ENCODE peak calls at places on chromosomes 4 and X, in ten cellular contexts. One of them, this sample, is unnamed.

GRCh38 chr4:26424143-26424542 is 66.1 kb downstream of the CCKAR start:
- DNase-seq in KG1: no peak
- DNase-seq in NCI-H82: no peak
- DNase-seq in stimulated activated CD8-positive, alpha-beta memory T cell treated with anti-CD3 and anti-CD28 coated beads, Interleukin-15, amount 100 ng/mL, for 4 hours: no peak
- DNase-seq in activated naive CD8-positive, alpha-beta T cell treated with anti-CD3 and anti-CD28 coated beads for 36 hours: no peak
- DNase-seq in activated T-cell treated with anti-CD3 and anti-CD28 coated beads for 1 hour: no peak
- DNase-seq in T-helper 2 cell: no peak
- DNase-seq in activated CD8-positive, alpha-beta memory T cell treated with anti-CD3 and anti-CD28 coated beads, Interleukin-2, amount 50 U/mL, for 4 hours: no peak
- DNase-seq in NAMALWA: no peak
- DNase-seq in AG08396: no peak
- DNase-seq in this sample: no peak

GRCh38 chrX:45506149-45506768 is 305.6 kb upstream of the DIPK2B start:
- DNase-seq in NCI-H82: no peak
- DNase-seq in activated CD8-positive, alpha-beta memory T cell treated with anti-CD3 and anti-CD28 coated beads, Interleukin-2, amount 50 U/mL, for 4 hours: no peak
- DNase-seq in activated naive CD8-positive, alpha-beta T cell treated with anti-CD3 and anti-CD28 coated beads for 36 hours: no peak
- DNase-seq in KG1: no peak
- DNase-seq in NAMALWA: no peak
- DNase-seq in T-helper 2 cell: no peak
- DNase-seq in activated T-cell treated with anti-CD3 and anti-CD28 coated beads for 1 hour: no peak
- DNase-seq in AG08396: no peak
- DNase-seq in stimulated activated CD8-positive, alpha-beta memory T cell treated with anti-CD3 and anti-CD28 coated beads, Interleukin-15, amount 100 ng/mL, for 4 hours: no peak
- DNase-seq in this sample: no peak

GRCh38 chr4:40227284-40227683 is 30.5 kb downstream of the RHOH start:
- DNase-seq in NCI-H82: no peak
- DNase-seq in activated CD8-positive, alpha-beta memory T cell treated with anti-CD3 and anti-CD28 coated beads, Interleukin-2, amount 50 U/mL, for 4 hours: peak
- DNase-seq in NAMALWA: no peak
- DNase-seq in KG1: no peak
- DNase-seq in T-helper 2 cell: no peak
- DNase-seq in activated naive CD8-positive, alpha-beta T cell treated with anti-CD3 and anti-CD28 coated beads for 36 hours: peak
- DNase-seq in AG08396: no peak
- DNase-seq in stimulated activated CD8-positive, alpha-beta memory T cell treated with anti-CD3 and anti-CD28 coated beads, Interleukin-15, amount 100 ng/mL, for 4 hours: no peak
- DNase-seq in activated T-cell treated with anti-CD3 and anti-CD28 coated beads for 1 hour: no peak
- DNase-seq in this sample: no peak

GRCh38 chr4:132101526-132101925 is 1047.6 kb upstream of the PCDH10 start:
- DNase-seq in stimulated activated CD8-positive, alpha-beta memory T cell treated with anti-CD3 and anti-CD28 coated beads, Interleukin-15, amount 100 ng/mL, for 4 hours: no peak
- DNase-seq in NCI-H82: no peak
- DNase-seq in AG08396: peak
- DNase-seq in NAMALWA: no peak
- DNase-seq in activated naive CD8-positive, alpha-beta T cell treated with anti-CD3 and anti-CD28 coated beads for 36 hours: no peak
- DNase-seq in activated CD8-positive, alpha-beta memory T cell treated with anti-CD3 and anti-CD28 coated beads, Interleukin-2, amount 50 U/mL, for 4 hours: no peak
- DNase-seq in KG1: no peak
- DNase-seq in T-helper 2 cell: no peak
- DNase-seq in activated T-cell treated with anti-CD3 and anti-CD28 coated beads for 1 hour: no peak
- DNase-seq in this sample: peak

GRCh38 chr4:3083732-3084131 is 9.3 kb downstream of the HTT start:
- DNase-seq in AG08396: no peak
- DNase-seq in KG1: no peak
- DNase-seq in NAMALWA: no peak
- DNase-seq in T-helper 2 cell: no peak
- DNase-seq in activated CD8-positive, alpha-beta memory T cell treated with anti-CD3 and anti-CD28 coated beads, Interleukin-2, amount 50 U/mL, for 4 hours: no peak
- DNase-seq in activated T-cell treated with anti-CD3 and anti-CD28 coated beads for 1 hour: no peak
- DNase-seq in NCI-H82: no peak
- DNase-seq in stimulated activated CD8-positive, alpha-beta memory T cell treated with anti-CD3 and anti-CD28 coated beads, Interleukin-15, amount 100 ng/mL, for 4 hours: no peak
- DNase-seq in activated naive CD8-positive, alpha-beta T cell treated with anti-CD3 and anti-CD28 coated beads for 36 hours: no peak
- DNase-seq in this sample: no peak

GRCh38 chrX:108331126-108331909 is 106.9 kb downstream of the COL4A6 start:
- DNase-seq in NCI-H82: no peak
- DNase-seq in activated CD8-positive, alpha-beta memory T cell treated with anti-CD3 and anti-CD28 coated beads, Interleukin-2, amount 50 U/mL, for 4 hours: no peak
- DNase-seq in AG08396: no peak
- DNase-seq in KG1: no peak
- DNase-seq in activated T-cell treated with anti-CD3 and anti-CD28 coated beads for 1 hour: no peak
- DNase-seq in activated naive CD8-positive, alpha-beta T cell treated with anti-CD3 and anti-CD28 coated beads for 36 hours: no peak
- DNase-seq in T-helper 2 cell: no peak
- DNase-seq in stimulated activated CD8-positive, alpha-beta memory T cell treated with anti-CD3 and anti-CD28 coated beads, Interleukin-15, amount 100 ng/mL, for 4 hours: no peak
- DNase-seq in NAMALWA: no peak
- DNase-seq in this sample: no peak

GRCh38 chrX:101483705-101484104 is 1.6 kb upstream of the ARMCX4 start:
- DNase-seq in NAMALWA: no peak
- DNase-seq in stimulated activated CD8-positive, alpha-beta memory T cell treated with anti-CD3 and anti-CD28 coated beads, Interleukin-15, amount 100 ng/mL, for 4 hours: no peak
- DNase-seq in KG1: no peak
- DNase-seq in T-helper 2 cell: no peak
- DNase-seq in activated CD8-positive, alpha-beta memory T cell treated with anti-CD3 and anti-CD28 coated beads, Interleukin-2, amount 50 U/mL, for 4 hours: no peak
- DNase-seq in NCI-H82: no peak
- DNase-seq in activated naive CD8-positive, alpha-beta T cell treated with anti-CD3 and anti-CD28 coated beads for 36 hours: no peak
- DNase-seq in AG08396: no peak
- DNase-seq in activated T-cell treated with anti-CD3 and anti-CD28 coated beads for 1 hour: no peak
- DNase-seq in this sample: no peak

GRCh38 chrX:130173190-130173895 is 1.6 kb downstream of the RAB33A start:
- DNase-seq in activated naive CD8-positive, alpha-beta T cell treated with anti-CD3 and anti-CD28 coated beads for 36 hours: peak
- DNase-seq in AG08396: peak
- DNase-seq in stimulated activated CD8-positive, alpha-beta memory T cell treated with anti-CD3 and anti-CD28 coated beads, Interleukin-15, amount 100 ng/mL, for 4 hours: no peak
- DNase-seq in activated CD8-positive, alpha-beta memory T cell treated with anti-CD3 and anti-CD28 coated beads, Interleukin-2, amount 50 U/mL, for 4 hours: no peak
- DNase-seq in NCI-H82: no peak
- DNase-seq in NAMALWA: peak
- DNase-seq in T-helper 2 cell: no peak
- DNase-seq in KG1: peak
- DNase-seq in activated T-cell treated with anti-CD3 and anti-CD28 coated beads for 1 hour: no peak
- DNase-seq in this sample: peak

GRCh38 chr4:183503497-183504063 is 1.3 kb upstream of the ING2 start:
- DNase-seq in activated CD8-positive, alpha-beta memory T cell treated with anti-CD3 and anti-CD28 coated beads, Interleukin-2, amount 50 U/mL, for 4 hours: no peak
- DNase-seq in stimulated activated CD8-positive, alpha-beta memory T cell treated with anti-CD3 and anti-CD28 coated beads, Interleukin-15, amount 100 ng/mL, for 4 hours: no peak
- DNase-seq in NCI-H82: peak
- DNase-seq in activated naive CD8-positive, alpha-beta T cell treated with anti-CD3 and anti-CD28 coated beads for 36 hours: no peak
- DNase-seq in activated T-cell treated with anti-CD3 and anti-CD28 coated beads for 1 hour: no peak
- DNase-seq in T-helper 2 cell: no peak
- DNase-seq in AG08396: peak
- DNase-seq in NAMALWA: peak
- DNase-seq in KG1: no peak
- DNase-seq in this sample: no peak